ENCODE peak calls at places on chromosome 17, in seven cellular contexts. F, Q, X, A, N, D and P are unnamed samples.

GRCh38 chr17:59506907-59507726 is 58.3 kb upstream of the DHX40 start:
- DNase-seq in A (peak), N (no peak), Q (no peak), D (no peak), F (no peak), X (no peak), P (no peak)

GRCh38 chr17:2239882-2240430 is 63.6 kb downstream of the SMG6 start:
- DNase-seq in Q (no peak), X (no peak), N (peak), A (peak), F (no peak), D (no peak), P (no peak)

GRCh38 chr17:75242461-75243042 is 18.9 kb downstream of the GGA3 start:
- DNase-seq in X (no peak), A (no peak), F (no peak), D (no peak), Q (no peak), N (peak), P (no peak)

GRCh38 chr17:13943859-13944258 is 125.4 kb upstream of the COX10 start:
- DNase-seq in N (no peak), F (no peak), X (no peak), D (no peak), Q (no peak), A (no peak), P (no peak)

GRCh38 chr17:55347341-55347740 is 74.3 kb downstream of the MMD start:
- DNase-seq in Q (no peak), F (no peak), N (no peak), D (no peak), X (no peak), A (no peak), P (no peak)

GRCh38 chr17:74742153-74742515 is 5.1 kb downstream of the RAB37 start:
- DNase-seq in A (no peak), D (no peak), X (no peak), F (no peak), Q (no peak), N (no peak), P (no peak)

GRCh38 chr17:40303706-40304450 is 5.1 kb upstream of the RARA start:
- DNase-seq in D (peak), Q (peak), F (no peak), N (no peak), A (no peak), X (no peak), P (no peak)

GRCh38 chr17:66727634-66728570 is 107.0 kb upstream of the CACNG5 start:
- DNase-seq in A (peak), N (no peak), X (peak), D (peak), F (peak), Q (peak), P (peak)

GRCh38 chr17:57957120-57957850 is 2.1 kb upstream of the CUEDC1 start:
- DNase-seq in F (no peak), A (no peak), Q (no peak), N (no peak), D (no peak), X (no peak), P (no peak)

GRCh38 chr17:17783121-17783824 is 53.5 kb downstream of the SREBF1 start:
- DNase-seq in Q (peak), A (no peak), X (peak), N (peak), F (peak), D (peak), P (peak)

GRCh38 chr17:45131616-45132301 is 556 bp downstream of the PLCD3 start:
- DNase-seq in A (no peak), D (peak), N (peak), F (no peak), Q (no peak), X (peak), P (peak)

GRCh38 chr17:63918305-63918704 is 334 bp downstream of the GH1 start:
- DNase-seq in N (no peak), Q (no peak), A (no peak), X (peak), F (no peak), D (no peak), P (peak)

GRCh38 chr17:69480197-69480596 is 65.7 kb downstream of the MAP2K6 start:
- DNase-seq in X (no peak), Q (no peak), D (no peak), N (no peak), A (peak), F (no peak), P (no peak)

GRCh38 chr17:79919164-79919585 is 79.9 kb upstream of the CBX4 start:
- DNase-seq in D (no peak), F (no peak), A (peak), Q (no peak), X (no peak), N (no peak), P (no peak)

GRCh38 chr17:82200743-82201497 is 11.7 kb downstream of the CCDC57 start:
- DNase-seq in N (no peak), D (no peak), A (no peak), X (no peak), Q (no peak), F (peak), P (no peak)

GRCh38 chr17:50604470-50604869 is 30.2 kb upstream of the ABCC3 start:
- DNase-seq in X (no peak), D (no peak), N (no peak), Q (peak), F (no peak), A (no peak), P (no peak)

GRCh38 chr17:38703742-38704644 is 1.1 kb upstream of the MLLT6 start:
- DNase-seq in X (peak), N (peak), D (peak), F (peak), Q (peak), A (peak), P (peak)

GRCh38 chr17:18262111-18262510 is 1.6 kb downstream of the MIEF2 start:
- DNase-seq in F (no peak), X (no peak), Q (no peak), D (no peak), A (no peak), N (no peak), P (no peak)

GRCh38 chr17:44926841-44927525 is 11.7 kb upstream of the GFAP start:
- DNase-seq in F (no peak), N (no peak), A (no peak), D (no peak), Q (no peak), X (no peak), P (no peak)